ENCODE peak calls at places on chromosomes 3 and 15, in seven cellular contexts. G is neural progenitor cell, F is IMR-90, I is cardiac muscle cell, V is WERI-Rb-1, D is psoas muscle, T is mesothelial cell of epicardium. J is an unnamed sample.

GRCh38 chr15:101081900-101082299 is 162.7 kb downstream of the LRRK1 start:
- DNase-seq in G (no peak), F (no peak), I (no peak), V (no peak), D (no peak), T (no peak), J (no peak)

GRCh38 chr15:40330368-40330836 is 6.9 kb downstream of the INAFM2 start:
- DNase-seq in G (no peak), F (peak; percentile 66), I (peak; percentile 95), V (no peak), D (no peak), T (no peak), J (no peak)

GRCh38 chr3:132290833-132291232 is 26.4 kb upstream of the ACP3 start:
- DNase-seq in G (no peak), F (peak; percentile 17), I (no peak), V (no peak), D (no peak), T (no peak), J (no peak)

GRCh38 chr3:122060044-122060694 is 5.0 kb downstream of the CD86 start:
- DNase-seq in G (no peak), F (no peak), I (no peak), V (no peak), D (no peak), T (no peak), J (no peak)

GRCh38 chr3:81443948-81444347 is 317.5 kb downstream of the GBE1 start:
- DNase-seq in G (no peak), F (peak; percentile 21), I (no peak), V (no peak), D (no peak), T (no peak), J (no peak)

GRCh38 chr3:170090601-170090981 is 52.8 kb downstream of the GPR160 start:
- DNase-seq in G (no peak), F (no peak), I (no peak), V (no peak), D (no peak), T (no peak), J (no peak)

GRCh38 chr15:74958908-74959642 is 2.5 kb upstream of the RPP25 start:
- DNase-seq in G (peak; percentile 74), F (no peak), I (no peak), V (no peak), D (no peak), T (no peak), J (no peak)

GRCh38 chr3:4956743-4957142 is 22.5 kb upstream of the BHLHE40 start:
- DNase-seq in G (no peak), F (no peak), I (no peak), V (no peak), D (no peak), T (no peak), J (no peak)

GRCh38 chr3:21779909-21780308 is 28.9 kb upstream of the ZNF385D start:
- DNase-seq in G (no peak), F (no peak), I (no peak), V (no peak), D (no peak), T (no peak), J (no peak)

GRCh38 chr3:64832098-64832497 is 144.3 kb upstream of the ADAMTS9 start:
- DNase-seq in G (no peak), F (no peak), I (no peak), V (no peak), D (no peak), T (no peak), J (no peak)

GRCh38 chr15:87710406-87710805 is 546.1 kb downstream of the NTRK3 start:
- DNase-seq in G (no peak), F (peak; percentile 58), I (no peak), V (no peak), D (no peak), T (no peak), J (no peak)

GRCh38 chr3:56930706-56931105 is 129.0 kb upstream of the ARHGEF3 start:
- DNase-seq in G (no peak), F (no peak), I (no peak), V (no peak), D (no peak), T (no peak), J (no peak)

GRCh38 chr3:72334681-72335457 is 513.4 kb downstream of the SHQ1 start:
- DNase-seq in G (peak; percentile 68), F (no peak), I (no peak), V (peak; percentile 93), D (no peak), T (no peak), J (no peak)

GRCh38 chr3:119211803-119212202 is 28.9 kb downstream of the B4GALT4 start:
- DNase-seq in G (no peak), F (no peak), I (no peak), V (no peak), D (no peak), T (no peak), J (no peak)

DNA sequence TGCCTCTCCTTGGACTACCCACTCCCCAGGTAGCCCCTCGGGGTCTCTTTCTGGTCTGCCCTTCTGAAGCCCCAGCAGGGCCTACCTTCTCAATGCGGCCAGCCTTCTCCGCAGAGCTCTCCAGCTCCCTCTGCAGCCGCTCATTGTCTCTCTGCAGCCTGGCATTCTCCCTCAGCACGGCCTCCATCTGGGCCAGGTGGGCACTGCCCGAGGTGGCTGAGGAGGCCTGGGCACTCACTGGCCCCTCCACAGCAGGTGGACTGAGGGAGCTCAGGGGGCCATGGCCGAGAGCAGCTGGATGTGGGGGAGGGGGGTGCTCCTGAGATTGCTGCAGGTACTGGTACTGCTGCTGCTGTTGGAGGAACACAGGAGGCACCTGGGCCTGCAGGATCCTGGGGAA is 6.8 kb downstream of the AMOTL2 start:
- DNase-seq in G (no peak), F (no peak), I (no peak), V (no peak), D (no peak), T (no peak), J (no peak)
- TF ChIP-seq CTCF in G (peak; percentile 8), F (peak; percentile 7), I (no peak), V (peak; percentile 24), D (no peak), T (no peak), J (no peak)

DNA sequence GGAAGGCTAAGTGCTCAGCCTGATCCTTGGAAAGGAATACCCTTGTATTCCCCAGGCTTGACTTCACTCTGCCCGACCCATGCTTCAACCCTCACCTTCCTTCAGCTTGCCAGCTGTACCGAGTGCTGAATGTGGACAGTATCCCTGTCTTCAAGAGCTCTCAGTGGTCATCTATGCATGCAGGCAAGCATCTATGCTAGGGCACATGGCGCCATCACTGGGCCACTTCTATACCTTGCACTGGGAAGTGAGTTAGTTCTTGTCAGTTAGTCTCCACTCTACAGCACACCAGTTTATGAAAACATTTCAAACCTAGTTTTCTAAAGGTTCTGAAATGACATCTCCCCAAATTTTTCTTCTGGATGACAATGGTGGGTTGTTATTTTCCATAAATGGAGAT is 82.0 kb upstream of the MYRIP start:
- DNase-seq in G (peak; percentile 46), F (no peak), I (no peak), V (peak; percentile 15), D (no peak), T (no peak), J (no peak)
- TF ChIP-seq CTCF in G (peak; percentile 46), F (no peak), I (no peak), V (peak; percentile 42), D (no peak), T (no peak), J (no peak)

DNA sequence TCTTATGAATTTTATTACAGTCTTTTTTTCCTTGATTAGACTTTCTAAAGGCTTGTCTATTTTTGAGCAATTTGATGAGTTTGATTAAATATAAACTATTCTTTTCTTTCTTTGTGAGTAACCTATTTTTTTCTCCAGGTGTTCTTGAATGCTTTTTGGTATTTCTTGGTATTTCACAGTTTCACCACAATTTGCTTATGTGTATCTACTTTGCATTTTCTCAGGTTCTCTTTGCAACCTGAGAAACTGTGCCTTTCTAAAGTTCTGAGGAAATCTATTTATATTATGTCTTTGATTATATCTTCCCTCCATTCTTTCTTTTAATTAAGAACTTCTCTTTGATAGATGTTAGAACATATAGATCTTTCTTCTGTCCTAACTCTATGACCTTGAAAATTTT is 117.1 kb upstream of the MLF1 start:
- DNase-seq in G (no peak), F (no peak), I (no peak), V (no peak), D (no peak), T (no peak), J (no peak)
- TF ChIP-seq CTCF in G (no peak), F (no peak), I (no peak), V (no peak), D (no peak), T (no peak), J (no peak)

GRCh38 chr15:71804695-71805470 is 5.5 kb upstream of the NR2E3 start:
- DNase-seq in G (no peak), F (no peak), I (no peak), V (peak; percentile 26), D (no peak), T (no peak), J (no peak)

GRCh38 chr15:71804226-71804625 is 6.1 kb upstream of the NR2E3 start:
- DNase-seq in G (no peak), F (no peak), I (no peak), V (peak; percentile 20), D (no peak), T (no peak), J (no peak)

GRCh38 chr15:71801935-71802655 is 8.3 kb upstream of the NR2E3 start:
- DNase-seq in G (no peak), F (no peak), I (no peak), V (no peak), D (no peak), T (no peak), J (no peak)

GRCh38 chr15:71800835-71801745 is 9.3 kb upstream of the NR2E3 start:
- DNase-seq in G (peak; percentile 75), F (peak; percentile 89), I (peak; percentile 77), V (peak; percentile 32), D (no peak), T (no peak), J (no peak)

GRCh38 chr15:71802770-71803169 is 7.6 kb upstream of the NR2E3 start:
- DNase-seq in G (peak; percentile 47), F (no peak), I (peak; percentile 39), V (no peak), D (no peak), T (no peak), J (no peak)
- TF ChIP-seq CTCF in G (peak; percentile 55), F (peak; percentile 26), I (peak; percentile 42), V (peak; percentile 62), D (peak; percentile 9), T (peak; percentile 55), J (no peak)

GRCh38 chr15:63509933-63510547 is 5.6 kb downstream of the USP3 start:
- DNase-seq in G (no peak), F (peak; percentile 83), I (no peak), V (no peak), D (no peak), T (no peak), J (no peak)
- TF ChIP-seq CTCF in G (no peak), F (no peak), I (no peak), V (no peak), D (no peak), T (no peak), J (no peak)

DNA sequence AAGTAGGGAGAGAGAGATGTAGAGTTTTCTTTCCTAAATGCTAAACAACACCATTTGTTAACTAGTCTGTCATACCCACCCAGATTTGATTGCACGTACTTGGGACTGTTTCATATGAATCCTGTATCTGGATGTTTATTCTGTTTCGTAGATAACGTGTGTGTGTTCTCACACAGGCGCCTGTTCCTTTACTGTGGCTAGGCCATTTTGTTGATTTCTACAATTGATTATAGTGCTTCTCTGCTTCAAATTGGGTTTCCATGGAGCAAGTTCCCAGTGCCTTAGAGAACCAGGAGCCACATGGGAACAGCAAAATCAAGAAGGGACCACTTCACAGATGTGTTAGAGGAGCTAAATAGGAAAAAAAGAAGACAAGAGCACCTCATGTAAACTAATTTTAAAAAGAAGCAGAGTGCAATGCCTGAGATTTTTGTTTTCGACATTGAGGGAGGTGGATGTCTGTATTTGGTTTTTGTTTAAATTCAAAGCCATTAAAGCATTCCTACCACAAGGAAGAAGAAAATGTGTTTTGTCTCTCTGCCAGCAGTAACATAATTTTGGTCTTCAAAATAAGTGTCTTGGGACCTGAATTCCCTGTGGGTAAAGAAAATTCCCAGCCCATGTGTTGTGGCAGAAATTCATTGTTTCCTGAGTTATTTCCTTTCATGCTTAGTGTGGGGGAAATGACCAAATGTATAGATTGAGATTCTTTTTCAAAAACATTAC is 424.0 kb upstream of the C2CD4B start:
- DNase-seq in G (no peak), F (peak; percentile 47), I (no peak), V (no peak), D (no peak), T (no peak), J (no peak)
- TF ChIP-seq CTCF in G (no peak), F (peak; percentile 27), I (no peak), V (no peak), D (no peak), T (no peak), J (no peak)